ENCODE peak calls at places on chromosomes 3 and 15, in seven cellular contexts. Y, Q, D, H, G, M and O are unnamed samples.

GRCh38 chr3:106345353-106346027 is 476.7 kb upstream of the CBLB start:
- DNase-seq in Y (no peak), Q (peak; percentile 97), D (peak; percentile 92), H (peak; percentile 100), G (peak; percentile 45), M (no peak), O (no peak)

GRCh38 chr3:14560110-14560509 is 20.0 kb upstream of the GRIP2 start:
- DNase-seq in Y (no peak), Q (no peak), D (no peak), H (no peak), G (no peak), M (no peak), O (no peak)

GRCh38 chr3:135756016-135756695 is 209.4 kb upstream of the PPP2R3A start:
- DNase-seq in Y (no peak), Q (no peak), D (no peak), H (no peak), G (no peak), M (no peak), O (no peak)

GRCh38 chr3:132421832-132422231 is 4.5 kb downstream of the DNAJC13 start:
- DNase-seq in Y (no peak), Q (peak; percentile 39), D (peak; percentile 12), H (peak; percentile 61), G (no peak), M (no peak), O (no peak)

GRCh38 chr3:104878395-104878794 is 488.3 kb upstream of the ALCAM start:
- DNase-seq in Y (no peak), Q (peak; percentile 24), D (no peak), H (peak; percentile 57), G (no peak), M (no peak), O (no peak)

GRCh38 chr15:78550815-78551214 is 10.6 kb downstream of the PSMA4 start:
- DNase-seq in Y (no peak), Q (no peak), D (no peak), H (no peak), G (no peak), M (no peak), O (no peak)

GRCh38 chr15:89179966-89180875 is 41.2 kb downstream of the RLBP1 start:
- DNase-seq in Y (no peak), Q (peak; percentile 43), D (no peak), H (peak; percentile 37), G (no peak), M (no peak), O (peak; percentile 68)

GRCh38 chr15:64343841-64344240 is 12.1 kb downstream of the CSNK1G1 start:
- DNase-seq in Y (no peak), Q (peak; percentile 22), D (no peak), H (peak; percentile 20), G (no peak), M (no peak), O (no peak)

GRCh38 chr3:150069158-150069536 is 98.5 kb upstream of the PFN2 start:
- DNase-seq in Y (no peak), Q (no peak), D (no peak), H (no peak), G (no peak), M (no peak), O (no peak)

GRCh38 chr3:77449459-77449858 is 409.6 kb downstream of the ROBO2 start:
- DNase-seq in Y (no peak), Q (no peak), D (peak; percentile 23), H (no peak), G (no peak), M (no peak), O (no peak)

GRCh38 chr3:31479431-31479830 is 53.3 kb upstream of the STT3B start:
- DNase-seq in Y (no peak), Q (no peak), D (no peak), H (no peak), G (no peak), M (no peak), O (no peak)

GRCh38 chr3:143978263-143978631 is 6.6 kb downstream of the DIPK2A start:
- DNase-seq in Y (no peak), Q (no peak), D (no peak), H (no peak), G (no peak), M (no peak), O (no peak)

GRCh38 chr3:124263168-124263567 is 271.2 kb upstream of the ROPN1 start:
- DNase-seq in Y (no peak), Q (peak; percentile 92), D (peak; percentile 93), H (peak; percentile 95), G (no peak), M (no peak), O (peak; percentile 9)

GRCh38 chr15:46848704-46849103 is 868.6 kb upstream of the SEMA6D start:
- DNase-seq in Y (no peak), Q (peak; percentile 71), D (peak; percentile 38), H (peak; percentile 46), G (no peak), M (no peak), O (no peak)

GRCh38 chr15:67026171-67026967 is 39.0 kb upstream of the SMAD3 start:
- DNase-seq in Y (no peak), Q (no peak), D (no peak), H (no peak), G (no peak), M (no peak), O (no peak)

GRCh38 chr3:11059090-11059798 is 66.7 kb downstream of the SLC6A1 start:
- DNase-seq in Y (peak; percentile 23), Q (peak; percentile 68), D (peak; percentile 88), H (peak; percentile 41), G (peak; percentile 39), M (no peak), O (peak; percentile 24)

GRCh38 chr3:124412642-124413041 is 317.6 kb upstream of the UMPS start:
- DNase-seq in Y (no peak), Q (no peak), D (no peak), H (no peak), G (no peak), M (no peak), O (no peak)

GRCh38 chr15:70074380-70074779 is 23.3 kb downstream of the TLE3 start:
- DNase-seq in Y (no peak), Q (no peak), D (no peak), H (no peak), G (no peak), M (no peak), O (no peak)

GRCh38 chr3:59334585-59334984 is 284.8 kb upstream of the CFAP20DC start:
- DNase-seq in Y (no peak), Q (no peak), D (no peak), H (no peak), G (no peak), M (no peak), O (no peak)

GRCh38 chr3:2711081-2711480 is 399.1 kb downstream of the IL5RA start:
- DNase-seq in Y (no peak), Q (no peak), D (no peak), H (no peak), G (no peak), M (no peak), O (no peak)

GRCh38 chr3:2714856-2715255 is 395.3 kb downstream of the IL5RA start:
- DNase-seq in Y (no peak), Q (no peak), D (no peak), H (no peak), G (no peak), M (no peak), O (peak; percentile 17)

GRCh38 chr3:2713923-2714322 is 396.3 kb downstream of the IL5RA start:
- DNase-seq in Y (no peak), Q (no peak), D (no peak), H (no peak), G (no peak), M (no peak), O (peak; percentile 21)
- TF ChIP-seq CTCF in Y (no peak), Q (no peak), D (no peak), H (peak; percentile 7), G (no peak), M (peak; percentile 40), O (peak; percentile 35)

DNA sequence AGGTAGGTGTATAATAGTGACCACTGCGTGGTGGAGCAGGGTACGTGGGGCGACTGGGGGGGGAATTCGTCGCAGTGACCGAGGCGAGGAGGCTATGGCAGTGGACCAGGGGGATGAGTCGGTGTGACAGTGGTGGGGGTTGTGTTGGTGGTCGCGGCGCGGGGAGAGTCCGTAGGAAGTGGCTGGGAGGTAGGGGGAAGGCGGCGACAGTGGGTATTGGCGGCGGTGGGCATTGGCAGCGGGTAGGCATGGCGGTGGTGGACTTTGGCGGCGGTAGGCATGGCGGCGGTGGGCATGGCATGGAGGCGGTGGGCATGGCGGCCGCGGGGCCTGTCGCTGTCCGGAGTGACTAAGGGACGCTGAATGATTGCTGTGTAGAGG is 752 bp downstream of the SNRPN start:
- DNase-seq in Y (no peak), Q (no peak), D (no peak), H (no peak), G (no peak), M (peak; percentile 46), O (peak; percentile 2)
- H3K4me3 ChIP-seq in Y (peak overlapping the region; percentile 81), Q (peak overlapping the region; percentile 90), D (peak overlapping the region; percentile 88), H (peak overlapping the region; percentile 97), G (peak overlapping the region; percentile 64), M (peak overlapping the region; percentile 67), O (peak overlapping the region; percentile 76)

GRCh38 chr3:38251197-38251596 is 14.4 kb upstream of the SLC22A13 start:
- DNase-seq in Y (no peak), Q (no peak), D (no peak), H (no peak), G (no peak), M (no peak), O (no peak)

GRCh38 chr3:38250198-38250597 is 15.4 kb upstream of the SLC22A13 start:
- DNase-seq in Y (no peak), Q (no peak), D (no peak), H (no peak), G (no peak), M (no peak), O (no peak)

GRCh38 chr3:38245930-38246329 is 19.7 kb upstream of the SLC22A13 start:
- DNase-seq in Y (no peak), Q (no peak), D (no peak), H (no peak), G (no peak), M (no peak), O (no peak)

GRCh38 chr3:38247366-38248035 is 18.1 kb upstream of the SLC22A13 start:
- DNase-seq in Y (no peak), Q (peak; percentile 91), D (peak; percentile 95), H (peak; percentile 90), G (peak; percentile 29), M (no peak), O (no peak)
- TF ChIP-seq CTCF in Y (peak; percentile 13), Q (peak; percentile 42), D (peak; percentile 57), H (peak; percentile 29), G (no peak), M (no peak), O (no peak)

DNA sequence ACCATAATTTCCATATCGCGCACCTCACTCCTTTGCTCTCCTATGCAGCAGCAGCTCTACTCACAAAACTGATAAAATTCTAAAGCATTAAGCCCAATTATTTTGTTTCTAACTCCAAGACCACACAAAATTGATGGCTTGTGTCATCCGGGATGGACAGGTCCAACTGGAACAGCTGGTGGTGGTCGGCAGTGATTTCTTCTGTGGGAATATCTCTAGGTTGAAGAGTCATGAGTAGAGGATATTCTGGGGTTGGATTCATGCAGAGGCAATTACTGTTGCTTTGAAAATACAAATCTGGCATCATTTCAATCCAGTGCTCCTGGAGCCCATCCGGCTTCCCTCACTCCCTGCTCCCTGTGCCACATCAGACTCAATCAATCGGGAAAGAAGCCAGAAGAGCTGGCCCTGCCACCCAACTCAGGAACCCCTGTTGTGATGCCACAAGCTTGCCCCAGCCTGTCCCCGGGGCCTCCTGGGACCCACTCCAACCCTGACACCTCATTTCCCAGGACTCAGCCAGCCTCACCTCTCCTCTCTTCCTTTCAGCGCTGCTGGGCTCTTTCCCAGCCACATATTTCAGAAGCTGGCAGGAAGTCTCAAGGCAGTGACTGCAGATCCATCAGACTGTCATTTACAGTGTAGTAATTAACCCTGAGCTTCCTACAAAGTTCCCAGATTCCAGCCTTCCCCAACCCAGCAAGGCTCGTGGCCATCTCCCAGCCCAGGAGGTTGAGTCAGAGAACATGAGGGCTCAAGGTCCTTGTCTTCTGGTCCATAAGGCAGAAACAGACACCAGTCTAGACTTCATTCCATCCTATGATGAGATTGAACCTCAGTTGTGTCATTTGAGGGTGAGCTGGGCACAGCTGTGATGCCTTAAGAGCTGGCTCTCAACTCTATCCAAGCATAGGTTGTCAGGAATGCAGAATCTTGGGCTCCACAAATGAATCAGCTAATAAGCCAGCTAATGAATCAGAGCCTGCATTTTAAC is 114.1 kb downstream of the FAM174B start:
- DNase-seq in Y (no peak), Q (peak; percentile 42), D (no peak), H (peak; percentile 71), G (peak; percentile 28), M (no peak), O (no peak)
- H3K4me3 ChIP-seq in Y (no peak overlapping the region), Q (no peak overlapping the region), D (no peak overlapping the region), H (no peak overlapping the region), G (no peak overlapping the region), M (no peak overlapping the region), O (no peak overlapping the region)